ENCODE peak calls at places on chromosomes 6 and 20, in four cellular contexts. W is AG09309, I is neural progenitor cell, R is adipocyte. G is an unnamed sample.

GRCh38 chr20:40493071-40493470 is 196.0 kb downstream of the MAFB start:
- DNase-seq in W (peak; percentile 33), R (peak; percentile 63), I (no peak), G (peak; percentile 61)

GRCh38 chr6:153084393-153084792 is 46.7 kb downstream of the RGS17 start:
- DNase-seq in W (peak; percentile 11), I (no peak), R (peak; percentile 79), G (peak; percentile 76)

GRCh38 chr6:10658910-10659696 is 35.3 kb downstream of the C6orf52 start:
- DNase-seq in W (no peak), I (no peak), R (no peak), G (no peak)

GRCh38 chr6:165480916-165481315 is 171.5 kb upstream of the C6orf118 start:
- DNase-seq in W (no peak), I (no peak), R (no peak), G (no peak)

GRCh38 chr20:62088258-62089127 is 22.8 kb upstream of the TAF4 start:
- DNase-seq in I (no peak), W (no peak), R (peak; percentile 77), G (peak; percentile 62)

GRCh38 chr20:62900692-62901584 is 25.4 kb downstream of the DIDO1 start:
- DNase-seq in R (no peak), I (peak; percentile 42), W (no peak), G (no peak)

GRCh38 chr20:1037039-1037438 is 34.9 kb upstream of the RSPO4 start:
- DNase-seq in I (no peak), R (no peak), W (no peak), G (no peak)

GRCh38 chr6:117072781-117073180 is 192.6 kb upstream of the VGLL2 start:
- DNase-seq in I (no peak), W (no peak), R (no peak), G (no peak)

GRCh38 chr6:75210885-75211739 is 5.3 kb upstream of the COL12A1 start:
- DNase-seq in R (peak; percentile 95), W (no peak), I (peak; percentile 83), G (peak; percentile 87)

GRCh38 chr6:131216277-131216676 is 81.0 kb downstream of the AKAP7 start:
- DNase-seq in W (no peak), R (peak; percentile 14), I (no peak), G (peak; percentile 7)

GRCh38 chr6:132960720-132961119 is 146.4 kb downstream of the RPS12 start:
- DNase-seq in W (no peak), I (no peak), R (no peak), G (no peak)

GRCh38 chr6:88380083-88380482 is 213.9 kb upstream of the CNR1 start:
- DNase-seq in W (peak; percentile 4), R (peak; percentile 64), I (no peak), G (peak; percentile 84)

GRCh38 chr20:3813758-3814581 is 6.4 kb upstream of the AP5S1 start:
- DNase-seq in R (no peak), W (no peak), I (no peak), G (no peak)

GRCh38 chr6:7075341-7075740 is 32.4 kb upstream of the RREB1 start:
- DNase-seq in I (no peak), R (no peak), W (no peak), G (no peak)

GRCh38 chr6:163180874-163181541 is 233.5 kb upstream of the QKI start:
- DNase-seq in I (peak; percentile 81), W (no peak), R (peak; percentile 16), G (peak; percentile 49)

GRCh38 chr20:3652646-3653596 is 10.3 kb downstream of the GFRA4 start:
- DNase-seq in R (no peak), W (no peak), I (no peak), G (no peak)

GRCh38 chr20:61745397-61746146 is 320.1 kb downstream of the TAF4 start:
- DNase-seq in W (no peak), R (no peak), I (no peak), G (no peak)

GRCh38 chr6:117391874-117392583 is 33.7 kb downstream of the ROS1 start:
- DNase-seq in R (no peak), I (no peak), W (no peak), G (no peak)

GRCh38 chr6:25537349-25538018 is 114.5 kb upstream of the SCGN start:
- DNase-seq in R (no peak), W (no peak), I (no peak), G (no peak)

GRCh38 chr6:100376103-100376502 is 88.6 kb downstream of the SIM1 start:
- DNase-seq in W (no peak), I (peak; percentile 15), R (no peak), G (no peak)

GRCh38 chr20:23132930-23133559 is 46.9 kb upstream of the CD93 start:
- DNase-seq in W (no peak), I (no peak), R (no peak), G (no peak)

GRCh38 chr20:62765432-62766070 is 30.7 kb upstream of the MRGBP start:
- DNase-seq in W (no peak), R (no peak), I (no peak), G (no peak)

DNA sequence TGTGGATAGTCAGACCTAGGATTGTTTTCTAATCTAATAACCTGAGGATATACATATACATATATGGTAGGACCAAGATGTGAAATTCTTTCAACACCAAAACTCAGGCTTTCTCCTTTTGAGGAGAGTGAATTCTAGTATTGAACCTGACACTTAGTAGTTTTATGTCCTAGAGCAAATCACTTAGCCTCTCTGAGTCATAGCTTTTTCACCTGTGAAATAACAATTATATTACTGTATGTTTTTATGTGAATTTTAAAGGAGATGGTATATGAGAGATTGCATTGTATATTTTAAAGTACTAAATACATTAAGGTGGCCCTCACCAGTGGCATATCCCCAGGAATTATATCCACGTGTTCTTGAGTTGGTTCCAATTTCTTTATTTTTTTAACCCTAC is 34.6 kb downstream of the TREML1 start:
- DNase-seq in I (no peak), W (no peak), R (no peak), G (no peak)
- H3K4me3 ChIP-seq in I (no peak overlapping the region), W (no peak overlapping the region), R (no peak overlapping the region), G (no peak overlapping the region)

GRCh38 chr6:28824793-28825731 is 98.7 kb downstream of the TRIM27 start:
- DNase-seq in W (no peak), R (no peak), I (peak; percentile 56), G (no peak)
- H3K4me3 ChIP-seq in W (no peak overlapping the region), R (no peak overlapping the region), I (peak overlapping the region; percentile 46), G (peak overlapping the region; percentile 35)

GRCh38 chr6:156430361-156430760 is 346.8 kb upstream of the ARID1B start:
- DNase-seq in R (no peak), W (no peak), I (no peak), G (no peak)
- H3K4me3 ChIP-seq in R (no peak overlapping the region), W (no peak overlapping the region), I (no peak overlapping the region), G (no peak overlapping the region)

GRCh38 chr6:81938014-81938761 is 185.7 kb upstream of the TENT5A start:
- DNase-seq in W (peak; percentile 82), R (peak; percentile 75), I (no peak), G (peak; percentile 98)
- H3K4me3 ChIP-seq in W (no peak overlapping the region), R (peak overlapping the region; percentile 6), I (no peak overlapping the region), G (no peak overlapping the region)

GRCh38 chr20:47413189-47413588 is 56.7 kb upstream of the ZMYND8 start:
- DNase-seq in R (no peak), W (no peak), I (no peak), G (no peak)
- H3K4me3 ChIP-seq in R (no peak overlapping the region), W (no peak overlapping the region), I (no peak overlapping the region), G (no peak overlapping the region)

GRCh38 chr20:54063998-54064676 is 6.3 kb downstream of the BCAS1 start:
- DNase-seq in R (no peak), W (no peak), I (no peak), G (no peak)

GRCh38 chr20:54067606-54068174 is 2.7 kb downstream of the BCAS1 start:
- DNase-seq in R (no peak), I (no peak), W (no peak), G (no peak)

GRCh38 chr20:54063580-54063979 is 6.8 kb downstream of the BCAS1 start:
- DNase-seq in I (no peak), R (no peak), W (no peak), G (no peak)

GRCh38 chr20:54064939-54065338 is 5.5 kb downstream of the BCAS1 start:
- DNase-seq in R (no peak), W (no peak), I (no peak), G (no peak)

GRCh38 chr20:54065601-54066038 is 4.8 kb downstream of the BCAS1 start:
- DNase-seq in I (no peak), W (no peak), R (no peak), G (no peak)
- H3K4me3 ChIP-seq in I (no peak overlapping the region), W (no peak overlapping the region), R (no peak overlapping the region), G (no peak overlapping the region)

DNA sequence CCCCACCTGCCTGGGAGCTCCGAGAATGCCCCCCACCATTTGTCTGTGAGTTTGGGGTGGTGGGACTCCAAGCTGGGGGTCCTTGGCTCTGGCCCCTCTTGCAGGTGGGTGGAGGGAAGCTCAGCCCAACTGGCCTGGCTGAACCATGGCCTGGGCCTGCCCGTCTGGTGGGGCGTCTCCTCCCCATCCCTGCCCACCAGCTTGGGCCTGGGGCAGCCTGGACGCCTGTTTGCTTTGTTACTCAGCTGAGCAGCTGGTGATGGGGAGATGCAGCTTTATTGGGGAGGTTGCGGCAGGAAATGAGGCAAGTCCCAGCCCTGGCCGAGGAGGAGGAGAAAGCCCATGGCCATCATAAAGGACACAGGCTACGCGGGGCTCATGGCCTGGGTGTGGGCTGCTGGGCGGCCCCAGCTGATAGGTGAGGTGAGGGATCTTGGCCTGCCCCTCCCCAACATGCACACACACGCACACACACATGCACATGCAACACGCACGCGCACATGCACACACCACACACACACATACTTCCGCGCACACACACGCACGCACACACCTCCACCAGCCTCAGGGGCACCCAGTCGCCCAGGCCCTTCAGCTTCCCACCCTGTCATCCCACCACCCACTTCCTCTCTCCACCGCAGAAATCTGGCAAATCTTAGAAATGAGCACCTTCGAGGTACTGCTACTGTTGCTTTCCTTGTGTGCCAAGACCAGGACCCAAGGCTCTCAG is 1.4 kb downstream of the SPDEF start:
- DNase-seq in W (no peak), I (no peak), R (no peak), G (no peak)
- H3K4me3 ChIP-seq in W (no peak overlapping the region), I (no peak overlapping the region), R (no peak overlapping the region), G (no peak overlapping the region)

DNA sequence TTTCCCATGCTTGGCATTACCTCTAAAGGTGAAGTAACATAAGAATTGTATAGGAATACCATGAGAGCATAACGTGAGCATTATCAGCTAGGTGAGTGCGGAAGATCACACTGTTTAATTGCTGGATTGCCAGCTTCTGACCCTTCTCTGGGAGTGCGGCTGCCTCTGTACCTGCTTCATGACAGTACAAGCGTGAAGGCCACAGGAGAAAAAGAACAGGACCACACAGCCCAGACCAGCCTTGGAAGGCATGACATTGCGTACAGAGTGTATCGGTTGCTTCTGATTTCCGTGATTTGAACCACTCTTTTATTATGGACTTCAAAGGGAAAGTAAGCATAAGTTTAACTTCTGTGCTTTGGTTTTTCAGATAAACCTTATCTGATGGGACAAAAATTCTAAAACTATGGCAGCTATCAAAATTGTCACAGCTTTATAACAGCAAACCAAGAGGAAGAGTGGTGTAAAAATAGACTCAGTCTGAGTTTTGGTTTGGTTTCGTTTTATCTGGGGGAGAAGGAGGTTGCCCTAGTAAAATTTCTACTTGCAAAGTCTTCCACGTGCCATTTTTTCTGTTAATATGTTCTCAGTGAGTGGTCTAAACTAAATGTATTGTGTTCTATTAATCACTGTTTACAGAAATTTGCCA is 97.4 kb downstream of the RPP40 start:
- DNase-seq in I (no peak), R (no peak), W (no peak), G (no peak)
- H3K4me3 ChIP-seq in I (no peak overlapping the region), R (no peak overlapping the region), W (no peak overlapping the region), G (no peak overlapping the region)

GRCh38 chr6:22098623-22099022 is 198.2 kb downstream of the PRL start:
- DNase-seq in R (no peak), I (no peak), W (no peak), G (no peak)
- H3K4me3 ChIP-seq in R (no peak overlapping the region), I (no peak overlapping the region), W (no peak overlapping the region), G (no peak overlapping the region)

GRCh38 chr6:56956481-56956880 is 1.6 kb downstream of the BEND6 start:
- DNase-seq in R (no peak), W (no peak), I (no peak), G (no peak)
- H3K4me3 ChIP-seq in R (no peak overlapping the region), W (no peak overlapping the region), I (no peak overlapping the region), G (no peak overlapping the region)

G was measured in fibroblast of the aortic adventitia.